ENCODE peak calls at places on chromosomes 7 and 10, in seven cellular contexts. One of them, this sample, is unnamed.

GRCh38 chr7:494261-494687 is 25.4 kb downstream of the PDGFA start:
- DNase-seq in heart right ventricle: peak
- DNase-seq in aorta: peak
- DNase-seq in hepatocyte: no peak
- DNase-seq in A549: no peak
- DNase-seq in cardiac muscle cell: no peak
- DNase-seq in CD8-positive, alpha-beta memory T cell: no peak
- DNase-seq in this sample: no peak

GRCh38 chr10:88424881-88425280 is 158.2 kb downstream of the RNLS start:
- DNase-seq in cardiac muscle cell: no peak
- DNase-seq in hepatocyte: no peak
- DNase-seq in CD8-positive, alpha-beta memory T cell: no peak
- DNase-seq in A549: no peak
- DNase-seq in heart right ventricle: no peak
- DNase-seq in aorta: no peak
- DNase-seq in this sample: no peak

GRCh38 chr10:78960316-78960800 is 108.4 kb upstream of the ZMIZ1 start:
- DNase-seq in aorta: peak
- DNase-seq in CD8-positive, alpha-beta memory T cell: no peak
- DNase-seq in A549: no peak
- DNase-seq in cardiac muscle cell: peak
- DNase-seq in heart right ventricle: peak
- DNase-seq in hepatocyte: peak
- DNase-seq in this sample: no peak

GRCh38 chr10:27285093-27285492 is 44.5 kb upstream of the ACBD5 start:
- DNase-seq in cardiac muscle cell: peak
- DNase-seq in heart right ventricle: no peak
- DNase-seq in aorta: no peak
- DNase-seq in hepatocyte: peak
- DNase-seq in A549: peak
- DNase-seq in CD8-positive, alpha-beta memory T cell: no peak
- DNase-seq in this sample: no peak

GRCh38 chr7:82430518-82431465 is 12.8 kb downstream of the CACNA2D1 start:
- DNase-seq in heart right ventricle: no peak
- DNase-seq in hepatocyte: no peak
- DNase-seq in A549: no peak
- DNase-seq in CD8-positive, alpha-beta memory T cell: no peak
- DNase-seq in cardiac muscle cell: peak
- DNase-seq in aorta: no peak
- DNase-seq in this sample: no peak

GRCh38 chr10:71502851-71503250 is 106.1 kb downstream of the CDH23 start:
- DNase-seq in A549: no peak
- DNase-seq in aorta: no peak
- DNase-seq in heart right ventricle: no peak
- DNase-seq in CD8-positive, alpha-beta memory T cell: no peak
- DNase-seq in hepatocyte: no peak
- DNase-seq in cardiac muscle cell: no peak
- DNase-seq in this sample: no peak

GRCh38 chr10:24513155-24513554 is 210.5 kb downstream of the ARHGAP21 start:
- DNase-seq in aorta: no peak
- DNase-seq in heart right ventricle: no peak
- DNase-seq in cardiac muscle cell: peak
- DNase-seq in A549: peak
- DNase-seq in hepatocyte: peak
- DNase-seq in CD8-positive, alpha-beta memory T cell: no peak
- DNase-seq in this sample: peak

GRCh38 chr10:99534939-99535763 is 2.4 kb downstream of the NKX2-3 start:
- DNase-seq in heart right ventricle: no peak
- DNase-seq in A549: peak
- DNase-seq in hepatocyte: peak
- DNase-seq in cardiac muscle cell: peak
- DNase-seq in aorta: no peak
- DNase-seq in CD8-positive, alpha-beta memory T cell: no peak
- DNase-seq in this sample: no peak

GRCh38 chr10:3282341-3282740 is 109.8 kb upstream of the PITRM1 start:
- DNase-seq in CD8-positive, alpha-beta memory T cell: no peak
- DNase-seq in A549: no peak
- DNase-seq in heart right ventricle: no peak
- DNase-seq in aorta: no peak
- DNase-seq in cardiac muscle cell: peak
- DNase-seq in hepatocyte: no peak
- DNase-seq in this sample: no peak

GRCh38 chr7:140165422-140165821 is 11.4 kb downstream of the KDM7A start:
- DNase-seq in aorta: no peak
- DNase-seq in cardiac muscle cell: peak
- DNase-seq in heart right ventricle: no peak
- DNase-seq in hepatocyte: no peak
- DNase-seq in CD8-positive, alpha-beta memory T cell: no peak
- DNase-seq in A549: peak
- DNase-seq in this sample: no peak

GRCh38 chr7:47601881-47602249 is 20.0 kb upstream of the TNS3 start:
- DNase-seq in A549: no peak
- DNase-seq in aorta: no peak
- DNase-seq in cardiac muscle cell: no peak
- DNase-seq in hepatocyte: no peak
- DNase-seq in CD8-positive, alpha-beta memory T cell: no peak
- DNase-seq in heart right ventricle: no peak
- DNase-seq in this sample: no peak
- H3K27ac ChIP-seq in A549: peak
- H3K27ac ChIP-seq in aorta: no peak
- H3K27ac ChIP-seq in cardiac muscle cell: no peak
- H3K27ac ChIP-seq in hepatocyte: peak
- H3K27ac ChIP-seq in CD8-positive, alpha-beta memory T cell: no peak
- H3K27ac ChIP-seq in heart right ventricle: no peak
- H3K27ac ChIP-seq in this sample: no peak

GRCh38 chr10:69486922-69487730 is 35.9 kb downstream of the TSPAN15 start:
- DNase-seq in aorta: no peak
- DNase-seq in cardiac muscle cell: no peak
- DNase-seq in hepatocyte: no peak
- DNase-seq in A549: no peak
- DNase-seq in heart right ventricle: no peak
- DNase-seq in CD8-positive, alpha-beta memory T cell: no peak
- DNase-seq in this sample: no peak
- H3K27ac ChIP-seq in aorta: no peak
- H3K27ac ChIP-seq in cardiac muscle cell: peak
- H3K27ac ChIP-seq in hepatocyte: no peak
- H3K27ac ChIP-seq in A549: no peak
- H3K27ac ChIP-seq in heart right ventricle: no peak
- H3K27ac ChIP-seq in CD8-positive, alpha-beta memory T cell: no peak
- H3K27ac ChIP-seq in this sample: peak

GRCh38 chr7:22390512-22390911 is 33.6 kb upstream of the RAPGEF5 start:
- DNase-seq in A549: no peak
- DNase-seq in hepatocyte: no peak
- DNase-seq in CD8-positive, alpha-beta memory T cell: no peak
- DNase-seq in cardiac muscle cell: no peak
- DNase-seq in heart right ventricle: no peak
- DNase-seq in aorta: no peak
- DNase-seq in this sample: no peak
- H3K27ac ChIP-seq in A549: no peak
- H3K27ac ChIP-seq in hepatocyte: no peak
- H3K27ac ChIP-seq in CD8-positive, alpha-beta memory T cell: no peak
- H3K27ac ChIP-seq in cardiac muscle cell: no peak
- H3K27ac ChIP-seq in heart right ventricle: no peak
- H3K27ac ChIP-seq in aorta: no peak
- H3K27ac ChIP-seq in this sample: no peak

GRCh38 chr7:106062521-106062931 is 49.6 kb downstream of the SYPL1 start:
- DNase-seq in hepatocyte: no peak
- DNase-seq in heart right ventricle: no peak
- DNase-seq in CD8-positive, alpha-beta memory T cell: no peak
- DNase-seq in aorta: no peak
- DNase-seq in A549: no peak
- DNase-seq in cardiac muscle cell: no peak
- DNase-seq in this sample: no peak
- H3K27ac ChIP-seq in hepatocyte: no peak
- H3K27ac ChIP-seq in heart right ventricle: no peak
- H3K27ac ChIP-seq in CD8-positive, alpha-beta memory T cell: no peak
- H3K27ac ChIP-seq in aorta: no peak
- H3K27ac ChIP-seq in A549: no peak
- H3K27ac ChIP-seq in cardiac muscle cell: no peak
- H3K27ac ChIP-seq in this sample: no peak

GRCh38 chr10:119669975-119670640 is 18.9 kb downstream of the BAG3 start:
- DNase-seq in A549: no peak
- DNase-seq in heart right ventricle: no peak
- DNase-seq in cardiac muscle cell: no peak
- DNase-seq in aorta: no peak
- DNase-seq in CD8-positive, alpha-beta memory T cell: no peak
- DNase-seq in hepatocyte: no peak
- DNase-seq in this sample: no peak
- H3K27ac ChIP-seq in A549: peak
- H3K27ac ChIP-seq in heart right ventricle: peak
- H3K27ac ChIP-seq in cardiac muscle cell: peak
- H3K27ac ChIP-seq in aorta: no peak
- H3K27ac ChIP-seq in CD8-positive, alpha-beta memory T cell: no peak
- H3K27ac ChIP-seq in hepatocyte: no peak
- H3K27ac ChIP-seq in this sample: peak

DNA sequence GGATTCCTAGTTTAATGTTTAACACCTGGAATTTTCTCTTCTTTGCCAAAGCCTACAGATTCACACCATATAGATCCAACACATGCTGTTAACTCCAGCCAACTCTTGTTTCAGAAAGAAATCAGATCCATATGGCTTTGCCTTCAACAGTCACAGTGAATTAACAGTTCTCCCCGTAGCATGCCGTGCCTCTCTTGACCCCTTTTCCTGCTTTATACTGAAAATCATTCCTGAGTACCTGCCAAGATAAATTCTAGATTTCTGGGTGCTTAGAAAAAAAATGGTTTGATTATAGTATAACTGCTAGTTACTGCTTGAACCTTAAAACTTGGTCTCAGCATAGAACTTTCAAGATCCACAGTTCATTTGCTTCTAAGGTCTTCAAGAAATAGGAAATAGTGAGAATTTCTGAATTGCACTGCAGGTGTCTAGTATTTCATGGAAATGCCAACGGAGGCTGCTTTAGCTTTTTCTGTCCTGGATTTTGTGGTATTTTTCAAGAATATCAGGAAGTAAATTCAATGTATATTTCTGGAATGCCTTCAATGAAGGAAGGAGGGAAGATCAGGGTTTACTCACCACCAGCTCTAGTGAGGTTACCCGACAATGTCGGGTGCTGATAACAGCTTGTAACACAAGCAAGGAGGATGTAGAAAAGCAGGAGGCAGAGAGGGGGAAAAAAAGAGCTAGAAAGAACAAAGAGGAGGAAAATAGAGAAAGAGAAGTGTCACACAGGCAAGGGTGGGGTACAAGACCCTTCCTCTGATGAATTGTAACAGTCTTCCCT is 6.6 kb downstream of the AASS start:
- DNase-seq in CD8-positive, alpha-beta memory T cell: no peak
- DNase-seq in heart right ventricle: no peak
- DNase-seq in A549: no peak
- DNase-seq in cardiac muscle cell: peak
- DNase-seq in hepatocyte: no peak
- DNase-seq in aorta: no peak
- DNase-seq in this sample: no peak
- H3K27ac ChIP-seq in CD8-positive, alpha-beta memory T cell: no peak
- H3K27ac ChIP-seq in heart right ventricle: no peak
- H3K27ac ChIP-seq in A549: no peak
- H3K27ac ChIP-seq in cardiac muscle cell: no peak
- H3K27ac ChIP-seq in hepatocyte: no peak
- H3K27ac ChIP-seq in aorta: no peak
- H3K27ac ChIP-seq in this sample: no peak

GRCh38 chr10:50324680-50325393 is 73.5 kb upstream of the ASAH2 start:
- DNase-seq in hepatocyte: no peak
- DNase-seq in CD8-positive, alpha-beta memory T cell: no peak
- DNase-seq in aorta: no peak
- DNase-seq in cardiac muscle cell: no peak
- DNase-seq in heart right ventricle: no peak
- DNase-seq in A549: no peak
- DNase-seq in this sample: no peak
- H3K27ac ChIP-seq in hepatocyte: no peak
- H3K27ac ChIP-seq in CD8-positive, alpha-beta memory T cell: peak
- H3K27ac ChIP-seq in aorta: no peak
- H3K27ac ChIP-seq in cardiac muscle cell: no peak
- H3K27ac ChIP-seq in heart right ventricle: peak
- H3K27ac ChIP-seq in A549: no peak
- H3K27ac ChIP-seq in this sample: no peak

This sample was measured in caudate nucleus.